ENCODE peak calls at places on chromosomes 3 and 15, in ten cellular contexts. F is colonic mucosa, U is tibial nerve, L is IMR-90, Q is fibroblast of lung, S is GM23338, H is tibial artery, R is uterus, J is HFF-Myc, K is esophagus squamous epithelium. X is an unnamed sample.

GRCh38 chr3:23130406-23130805 is 72.7 kb upstream of the UBE2E2 start:
- DNase-seq in Q (no peak), R (no peak), H (no peak), L (no peak), K (no peak), F (no peak), J (no peak), U (no peak), S (no peak), X (no peak)

GRCh38 chr3:137035631-137036030 is 77.8 kb downstream of the IL20RB start:
- DNase-seq in K (no peak), R (no peak), J (no peak), H (no peak), U (no peak), Q (no peak), L (peak), S (peak), F (no peak), X (no peak)

GRCh38 chr3:187736418-187736871 is 8.8 kb downstream of the BCL6 start:
- DNase-seq in H (no peak), F (no peak), U (peak), K (no peak), R (no peak), L (peak), S (peak), Q (peak), J (no peak), X (peak)

GRCh38 chr15:40793216-40793989 is 13.5 kb upstream of the ZFYVE19 start:
- DNase-seq in Q (peak), U (no peak), R (no peak), H (no peak), L (peak), S (no peak), F (peak), K (no peak), J (peak), X (peak)

GRCh38 chr3:129599607-129600006 is 6.9 kb downstream of the PLXND1 start:
- DNase-seq in H (peak), R (peak), S (peak), Q (peak), F (no peak), K (no peak), J (no peak), L (peak), U (no peak), X (peak)

GRCh38 chr3:111373861-111374260 is 168.1 kb upstream of the CD96 start:
- DNase-seq in J (no peak), H (no peak), K (no peak), L (peak), S (no peak), R (no peak), Q (no peak), F (no peak), U (no peak), X (peak)

GRCh38 chr15:35061171-35062163 is 23.6 kb downstream of the NANOGP8 start:
- DNase-seq in F (no peak), H (no peak), S (peak), U (no peak), J (no peak), L (no peak), R (no peak), Q (no peak), K (no peak), X (no peak)

GRCh38 chr3:59469948-59470723 is 420.3 kb upstream of the CFAP20DC start:
- DNase-seq in H (no peak), K (no peak), R (no peak), S (no peak), Q (peak), J (no peak), L (no peak), F (no peak), U (no peak), X (no peak)

GRCh38 chr3:53485675-53486365 is 8.6 kb upstream of the CACNA1D start:
- DNase-seq in K (no peak), H (no peak), R (no peak), Q (no peak), L (no peak), F (peak), J (no peak), S (no peak), U (no peak), X (no peak)

GRCh38 chr15:34754171-34754580 is 622 bp downstream of the GJD2 start:
- DNase-seq in Q (no peak), R (no peak), K (no peak), S (peak), U (no peak), J (no peak), H (no peak), L (no peak), F (no peak), X (no peak)

GRCh38 chr3:42269647-42270046 is 3.7 kb upstream of the CCK start:
- DNase-seq in R (no peak), Q (no peak), F (no peak), L (no peak), U (no peak), J (no peak), K (no peak), H (no peak), S (no peak), X (no peak)

GRCh38 chr3:171339606-171340005 is 120.6 kb downstream of the TNIK start:
- DNase-seq in K (no peak), L (no peak), F (peak), H (no peak), R (no peak), Q (no peak), S (no peak), J (no peak), U (no peak), X (no peak)

GRCh38 chr15:62847900-62848489 is 194.6 kb upstream of the TPM1 start:
- DNase-seq in U (peak), K (no peak), F (peak), R (peak), Q (peak), J (no peak), S (peak), L (peak), H (no peak), X (peak)

GRCh38 chr3:64300790-64301423 is 75.6 kb upstream of the PRICKLE2 start:
- DNase-seq in S (no peak), R (no peak), K (no peak), H (no peak), U (no peak), L (peak), F (no peak), Q (peak), J (no peak), X (peak)

GRCh38 chr3:36124118-36124796 is 256.0 kb upstream of the STAC start:
- DNase-seq in S (peak), F (no peak), L (peak), K (no peak), J (peak), U (no peak), Q (peak), R (no peak), H (no peak), X (peak)

GRCh38 chr15:61051570-61052031 is 177.5 kb downstream of the RORA start:
- DNase-seq in H (peak), R (peak), U (peak), S (peak), J (no peak), F (peak), Q (peak), K (no peak), L (peak), X (peak)

GRCh38 chr15:41603941-41604660 is 45.1 kb downstream of the TYRO3 start:
- DNase-seq in Q (peak), K (no peak), L (peak), J (no peak), R (peak), U (peak), H (peak), F (peak), S (peak), X (peak)

GRCh38 chr3:129616713-129617112 is 10.2 kb upstream of the PLXND1 start:
- DNase-seq in J (no peak), S (no peak), K (no peak), F (peak), U (no peak), R (peak), Q (peak), L (peak), H (peak), X (no peak)

DNA sequence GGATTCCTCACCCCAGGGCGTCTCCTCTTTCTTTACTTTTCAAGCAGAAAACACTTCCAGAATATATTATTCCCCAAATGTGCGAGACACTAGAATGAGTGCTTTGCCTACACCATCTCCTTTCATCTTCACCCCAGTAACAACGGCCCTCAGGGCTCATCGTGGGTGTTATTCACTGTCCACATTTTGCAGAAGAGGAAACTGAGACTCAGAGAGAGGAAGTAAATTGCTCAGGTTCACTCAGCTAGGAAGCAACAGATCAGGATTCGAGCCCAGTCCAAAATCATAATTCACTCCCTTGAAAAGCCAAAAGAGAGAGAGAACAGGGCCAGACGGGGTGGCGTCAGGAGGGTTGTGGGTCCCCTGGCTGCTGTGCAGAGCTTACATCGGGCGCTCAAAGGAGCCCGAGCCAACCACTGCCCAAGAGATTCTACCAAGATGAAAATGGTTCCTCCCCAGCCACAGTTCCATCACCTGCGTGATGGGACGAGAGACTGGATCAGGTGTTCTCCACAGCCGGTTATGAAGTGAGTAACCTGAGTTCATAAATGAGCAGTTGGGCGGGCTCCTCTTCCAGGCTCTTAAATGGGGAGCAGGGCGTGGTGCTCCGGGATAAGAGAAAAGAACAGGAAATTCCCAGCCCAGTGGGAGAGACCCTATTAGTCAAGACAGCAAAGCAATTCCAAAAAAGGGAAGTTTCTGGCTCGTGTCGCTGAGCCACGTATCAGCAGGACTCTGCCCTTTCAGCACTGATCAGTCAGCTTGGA is 48.6 kb upstream of the FLNB start:
- DNase-seq in U (peak), R (peak), S (peak), Q (peak), J (no peak), L (peak), F (peak), K (no peak), H (no peak), X (peak)
- H3K4me3 ChIP-seq in U (no peak), R (no peak), S (no peak), Q (no peak), J (no peak), L (no peak), F (peak), K (peak), H (no peak), X (no peak)

GRCh38 chr15:31367021-31367729 is 40.5 kb downstream of the KLF13 start:
- DNase-seq in F (no peak), U (no peak), R (no peak), K (no peak), J (no peak), L (no peak), Q (no peak), H (peak), S (no peak), X (no peak)

GRCh38 chr15:31365032-31365654 is 38.5 kb downstream of the KLF13 start:
- DNase-seq in L (no peak), J (no peak), F (no peak), R (no peak), U (no peak), Q (no peak), S (no peak), H (no peak), K (no peak), X (no peak)

GRCh38 chr15:31365655-31366127 is 39.1 kb downstream of the KLF13 start:
- DNase-seq in L (peak), Q (peak), F (peak), H (peak), R (peak), U (peak), S (peak), K (peak), J (peak), X (peak)

GRCh38 chr15:31367730-31368344 is 41.2 kb downstream of the KLF13 start:
- DNase-seq in L (no peak), K (no peak), U (no peak), J (no peak), Q (no peak), F (no peak), R (no peak), H (no peak), S (no peak), X (no peak)

DNA sequence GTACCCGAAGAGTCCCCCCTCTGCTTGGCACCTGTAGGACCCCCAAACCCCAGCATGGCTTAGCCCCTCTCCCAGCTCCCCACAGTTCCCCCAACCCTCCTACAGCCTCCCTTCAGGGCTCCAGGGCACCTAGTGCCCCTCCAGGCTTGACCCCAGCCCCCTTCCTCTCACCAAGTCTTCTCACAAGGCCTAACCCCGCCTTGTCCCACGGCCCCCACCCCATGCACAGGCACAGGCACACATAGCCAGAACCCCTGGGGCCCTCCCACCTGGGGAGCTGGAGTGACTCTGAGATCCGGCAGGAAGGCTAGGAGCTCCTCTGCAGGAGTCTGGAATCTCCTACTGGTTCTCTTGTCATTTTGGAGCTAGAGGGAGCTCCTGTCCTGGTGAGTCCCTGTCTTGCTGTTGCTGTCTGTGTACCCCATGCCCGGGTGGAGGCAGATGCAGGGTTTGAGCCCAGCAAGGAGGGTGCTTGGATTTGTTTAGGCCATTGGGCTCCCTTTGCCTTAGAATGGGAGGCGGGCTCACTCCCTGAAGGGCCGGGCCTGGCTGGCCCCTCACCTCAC is 39.6 kb downstream of the KLF13 start:
- DNase-seq in F (peak), U (peak), R (peak), K (no peak), Q (peak), L (no peak), S (peak), H (peak), J (no peak), X (no peak)
- TF ChIP-seq CTCF in F (no peak), U (no peak), R (peak), K (no peak), Q (no peak), L (no peak), S (no peak), H (peak), J (no peak), X (no peak)

GRCh38 chr3:144324061-144324460 is 352.4 kb downstream of the DIPK2A start:
- DNase-seq in L (no peak), U (no peak), K (no peak), S (no peak), Q (no peak), H (no peak), F (no peak), R (no peak), J (no peak), X (no peak)
- H3K4me3 ChIP-seq in L (no peak), U (no peak), K (no peak), S (no peak), Q (no peak), H (no peak), F (no peak), R (no peak), J (no peak), X (no peak)

GRCh38 chr3:44525060-44525459 is 29.9 kb upstream of the ZKSCAN7 start:
- DNase-seq in U (no peak), R (no peak), F (no peak), J (no peak), S (no peak), H (no peak), K (no peak), Q (no peak), L (no peak), X (no peak)

GRCh38 chr3:44530957-44531356 is 24.0 kb upstream of the ZKSCAN7 start:
- DNase-seq in S (no peak), L (no peak), H (no peak), F (no peak), R (no peak), J (no peak), U (no peak), Q (no peak), K (no peak), X (no peak)

GRCh38 chr3:44529927-44530326 is 25.1 kb upstream of the ZKSCAN7 start:
- DNase-seq in U (no peak), S (peak), J (no peak), F (peak), Q (peak), R (no peak), H (no peak), L (peak), K (no peak), X (no peak)
- TF ChIP-seq CTCF in U (no peak), S (peak), J (peak), F (no peak), Q (peak), R (no peak), H (no peak), L (peak), K (peak), X (peak)

GRCh38 chr15:90873998-90874605 is 5.7 kb downstream of the FURIN start:
- DNase-seq in Q (no peak), H (no peak), F (peak), L (no peak), R (no peak), U (no peak), K (no peak), J (no peak), S (peak), X (peak)
- H3K4me3 ChIP-seq in Q (no peak), H (no peak), F (no peak), L (no peak), R (no peak), U (peak), K (no peak), J (peak), S (peak), X (peak)

GRCh38 chr3:55339390-55339789 is 147.7 kb downstream of the WNT5A start:
- DNase-seq in L (no peak), S (no peak), F (no peak), U (no peak), R (no peak), H (no peak), K (no peak), J (no peak), Q (no peak), X (no peak)

GRCh38 chr3:55341502-55342031 is 145.5 kb downstream of the WNT5A start:
- DNase-seq in K (no peak), H (no peak), L (peak), U (no peak), F (no peak), J (no peak), Q (no peak), R (no peak), S (no peak), X (peak)

GRCh38 chr3:55333041-55333440 is 154.1 kb downstream of the WNT5A start:
- DNase-seq in J (no peak), U (no peak), R (no peak), K (no peak), H (no peak), S (no peak), L (peak), F (no peak), Q (peak), X (peak)

GRCh38 chr3:55333923-55334322 is 153.2 kb downstream of the WNT5A start:
- DNase-seq in S (no peak), Q (peak), K (no peak), J (no peak), F (no peak), L (peak), R (no peak), H (no peak), U (no peak), X (peak)

DNA sequence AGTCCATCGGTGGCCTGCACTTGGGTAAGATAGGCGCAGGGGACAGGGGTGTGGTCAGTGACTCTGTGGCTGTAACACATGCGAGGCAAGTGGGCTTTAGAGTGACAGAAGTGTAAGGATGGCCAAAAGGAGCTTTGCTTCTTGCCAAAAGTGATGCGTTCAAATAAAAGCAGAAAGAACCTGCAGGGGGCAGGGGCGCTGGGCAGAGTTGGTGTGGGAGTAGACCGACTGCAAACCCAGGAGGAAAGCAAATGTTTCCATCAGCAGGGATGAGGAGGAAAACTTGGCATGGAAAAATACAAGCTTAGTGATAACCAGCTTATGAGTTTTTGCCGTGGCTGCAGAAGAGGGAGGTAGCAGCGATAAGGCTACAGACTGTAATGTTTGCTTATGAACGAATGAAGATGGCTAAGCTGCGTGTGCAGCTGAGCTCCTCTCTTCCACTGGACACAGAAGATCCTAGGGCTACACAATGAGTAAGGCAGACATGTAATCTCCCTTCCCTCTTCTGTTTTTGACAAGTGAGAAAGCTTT is 149.4 kb downstream of the WNT5A start:
- DNase-seq in F (no peak), R (no peak), J (no peak), K (no peak), S (peak), U (no peak), L (no peak), H (no peak), Q (no peak), X (no peak)
- TF ChIP-seq CTCF in F (no peak), R (no peak), J (no peak), K (no peak), S (peak), U (no peak), L (no peak), H (no peak), Q (no peak), X (no peak)

X was measured in astrocyte of the spinal cord.